ENCODE peak calls at places on chromosome 13, in eight cellular contexts. One of them, this sample, is unnamed.

GRCh38 chr13:44921478-44921877 is 67.8 kb downstream of the NUFIP1 start:
- DNase-seq in A673: no peak
- DNase-seq in PC-3: no peak
- DNase-seq in tibial artery: no peak
- DNase-seq in cardiac muscle cell: no peak
- DNase-seq in neural progenitor cell: peak; percentile 26
- DNase-seq in CD4-positive, alpha-beta memory T cell: no peak
- DNase-seq in aorta: no peak
- DNase-seq in this sample: no peak

GRCh38 chr13:29561918-29562317 is 33.6 kb downstream of the SLC7A1 start:
- DNase-seq in CD4-positive, alpha-beta memory T cell: no peak
- DNase-seq in neural progenitor cell: no peak
- DNase-seq in tibial artery: no peak
- DNase-seq in PC-3: no peak
- DNase-seq in A673: no peak
- DNase-seq in aorta: no peak
- DNase-seq in cardiac muscle cell: no peak
- DNase-seq in this sample: no peak

GRCh38 chr13:72652681-72653080 is 74.7 kb downstream of the MZT1 start:
- DNase-seq in neural progenitor cell: no peak
- DNase-seq in tibial artery: no peak
- DNase-seq in A673: no peak
- DNase-seq in CD4-positive, alpha-beta memory T cell: no peak
- DNase-seq in PC-3: peak; percentile 59
- DNase-seq in aorta: no peak
- DNase-seq in cardiac muscle cell: no peak
- DNase-seq in this sample: no peak

GRCh38 chr13:95644611-95645052 is at the start of gene DZIP1:
- DNase-seq in cardiac muscle cell: peak; percentile 90
- DNase-seq in neural progenitor cell: peak; percentile 94
- DNase-seq in aorta: peak; percentile 91
- DNase-seq in PC-3: peak; percentile 40
- DNase-seq in CD4-positive, alpha-beta memory T cell: no peak
- DNase-seq in tibial artery: peak; percentile 57
- DNase-seq in A673: peak; percentile 61
- DNase-seq in this sample: no peak

GRCh38 chr13:47215741-47216140 is 318.9 kb upstream of the HTR2A start:
- DNase-seq in A673: peak; percentile 38
- DNase-seq in cardiac muscle cell: no peak
- DNase-seq in neural progenitor cell: no peak
- DNase-seq in aorta: no peak
- DNase-seq in tibial artery: no peak
- DNase-seq in CD4-positive, alpha-beta memory T cell: no peak
- DNase-seq in PC-3: peak; percentile 86
- DNase-seq in this sample: no peak

GRCh38 chr13:29914591-29914990 is 64.2 kb upstream of the UBL3 start:
- DNase-seq in aorta: no peak
- DNase-seq in A673: no peak
- DNase-seq in cardiac muscle cell: no peak
- DNase-seq in tibial artery: no peak
- DNase-seq in CD4-positive, alpha-beta memory T cell: no peak
- DNase-seq in neural progenitor cell: no peak
- DNase-seq in PC-3: no peak
- DNase-seq in this sample: no peak

GRCh38 chr13:108070925-108071324 is 144.4 kb downstream of the LIG4 start:
- DNase-seq in cardiac muscle cell: no peak
- DNase-seq in aorta: no peak
- DNase-seq in A673: peak; percentile 67
- DNase-seq in PC-3: no peak
- DNase-seq in tibial artery: no peak
- DNase-seq in neural progenitor cell: peak; percentile 30
- DNase-seq in CD4-positive, alpha-beta memory T cell: no peak
- DNase-seq in this sample: no peak

GRCh38 chr13:105048685-105049084 is 1486.8 kb downstream of the EFNB2 start:
- DNase-seq in aorta: no peak
- DNase-seq in PC-3: no peak
- DNase-seq in tibial artery: no peak
- DNase-seq in A673: no peak
- DNase-seq in neural progenitor cell: no peak
- DNase-seq in CD4-positive, alpha-beta memory T cell: no peak
- DNase-seq in cardiac muscle cell: no peak
- DNase-seq in this sample: no peak

GRCh38 chr13:79679334-79679733 is 198.4 kb downstream of the NDFIP2 start:
- DNase-seq in tibial artery: peak; percentile 73
- DNase-seq in cardiac muscle cell: peak; percentile 92
- DNase-seq in A673: peak; percentile 80
- DNase-seq in CD4-positive, alpha-beta memory T cell: no peak
- DNase-seq in PC-3: peak; percentile 76
- DNase-seq in aorta: peak; percentile 82
- DNase-seq in neural progenitor cell: peak; percentile 87
- DNase-seq in this sample: no peak

GRCh38 chr13:71218960-71219359 is 648.0 kb downstream of the DACH1 start:
- DNase-seq in CD4-positive, alpha-beta memory T cell: no peak
- DNase-seq in aorta: no peak
- DNase-seq in A673: peak; percentile 3
- DNase-seq in tibial artery: no peak
- DNase-seq in neural progenitor cell: peak; percentile 68
- DNase-seq in cardiac muscle cell: peak; percentile 3
- DNase-seq in PC-3: peak; percentile 48
- DNase-seq in this sample: no peak

GRCh38 chr13:46961719-46962118 is 64.9 kb upstream of the HTR2A start:
- DNase-seq in aorta: no peak
- DNase-seq in PC-3: peak; percentile 79
- DNase-seq in tibial artery: peak; percentile 23
- DNase-seq in CD4-positive, alpha-beta memory T cell: no peak
- DNase-seq in neural progenitor cell: no peak
- DNase-seq in A673: peak; percentile 7
- DNase-seq in cardiac muscle cell: no peak
- DNase-seq in this sample: no peak

GRCh38 chr13:39910833-39911232 is 255.4 kb downstream of the COG6 start:
- DNase-seq in neural progenitor cell: no peak
- DNase-seq in CD4-positive, alpha-beta memory T cell: no peak
- DNase-seq in A673: no peak
- DNase-seq in aorta: no peak
- DNase-seq in cardiac muscle cell: no peak
- DNase-seq in PC-3: no peak
- DNase-seq in tibial artery: peak; percentile 36
- DNase-seq in this sample: no peak

GRCh38 chr13:29428310-29428991 is 167.0 kb downstream of the SLC7A1 start:
- DNase-seq in PC-3: no peak
- DNase-seq in neural progenitor cell: peak; percentile 71
- DNase-seq in tibial artery: no peak
- DNase-seq in aorta: peak; percentile 78
- DNase-seq in CD4-positive, alpha-beta memory T cell: no peak
- DNase-seq in A673: no peak
- DNase-seq in cardiac muscle cell: peak; percentile 87
- DNase-seq in this sample: no peak

GRCh38 chr13:48504606-48505369 is 28.1 kb downstream of the RCBTB2 start:
- DNase-seq in neural progenitor cell: no peak
- DNase-seq in tibial artery: no peak
- DNase-seq in cardiac muscle cell: no peak
- DNase-seq in PC-3: no peak
- DNase-seq in A673: no peak
- DNase-seq in CD4-positive, alpha-beta memory T cell: peak; percentile 18
- DNase-seq in aorta: no peak
- DNase-seq in this sample: peak; percentile 69

GRCh38 chr13:78595458-78595818 is 7.9 kb downstream of the POU4F1 start:
- DNase-seq in A673: no peak
- DNase-seq in aorta: no peak
- DNase-seq in tibial artery: no peak
- DNase-seq in neural progenitor cell: peak; percentile 74
- DNase-seq in PC-3: no peak
- DNase-seq in CD4-positive, alpha-beta memory T cell: no peak
- DNase-seq in cardiac muscle cell: no peak
- DNase-seq in this sample: no peak

GRCh38 chr13:46656786-46657185 is 103.8 kb downstream of the LRCH1 start:
- DNase-seq in cardiac muscle cell: no peak
- DNase-seq in PC-3: no peak
- DNase-seq in aorta: no peak
- DNase-seq in A673: no peak
- DNase-seq in neural progenitor cell: no peak
- DNase-seq in CD4-positive, alpha-beta memory T cell: no peak
- DNase-seq in tibial artery: no peak
- DNase-seq in this sample: no peak

GRCh38 chr13:101876951-101877350 is 424.5 kb downstream of the ITGBL1 start:
- DNase-seq in PC-3: no peak
- DNase-seq in cardiac muscle cell: no peak
- DNase-seq in A673: no peak
- DNase-seq in aorta: no peak
- DNase-seq in tibial artery: no peak
- DNase-seq in CD4-positive, alpha-beta memory T cell: no peak
- DNase-seq in neural progenitor cell: no peak
- DNase-seq in this sample: no peak

GRCh38 chr13:30376426-30377311 is 45.6 kb upstream of the UBE2L5 start:
- DNase-seq in aorta: no peak
- DNase-seq in PC-3: peak; percentile 29
- DNase-seq in neural progenitor cell: no peak
- DNase-seq in A673: no peak
- DNase-seq in cardiac muscle cell: peak; percentile 92
- DNase-seq in CD4-positive, alpha-beta memory T cell: peak; percentile 82
- DNase-seq in tibial artery: no peak
- DNase-seq in this sample: peak; percentile 79

GRCh38 chr13:27034678-27035111 is 136.9 kb downstream of the USP12 start:
- DNase-seq in PC-3: no peak
- DNase-seq in tibial artery: no peak
- DNase-seq in aorta: no peak
- DNase-seq in CD4-positive, alpha-beta memory T cell: no peak
- DNase-seq in cardiac muscle cell: peak; percentile 25
- DNase-seq in neural progenitor cell: peak; percentile 45
- DNase-seq in A673: no peak
- DNase-seq in this sample: no peak

GRCh38 chr13:30004204-30004603 is 153.8 kb upstream of the UBL3 start:
- DNase-seq in PC-3: no peak
- DNase-seq in aorta: no peak
- DNase-seq in A673: no peak
- DNase-seq in tibial artery: no peak
- DNase-seq in CD4-positive, alpha-beta memory T cell: no peak
- DNase-seq in neural progenitor cell: no peak
- DNase-seq in cardiac muscle cell: no peak
- DNase-seq in this sample: no peak

GRCh38 chr13:101499406-101499805 is 46.9 kb downstream of the ITGBL1 start:
- DNase-seq in cardiac muscle cell: no peak
- DNase-seq in A673: no peak
- DNase-seq in aorta: no peak
- DNase-seq in tibial artery: no peak
- DNase-seq in PC-3: peak; percentile 89
- DNase-seq in neural progenitor cell: no peak
- DNase-seq in CD4-positive, alpha-beta memory T cell: no peak
- DNase-seq in this sample: no peak

GRCh38 chr13:23391752-23392151 is 41.8 kb downstream of the SACS start:
- DNase-seq in neural progenitor cell: no peak
- DNase-seq in aorta: no peak
- DNase-seq in A673: no peak
- DNase-seq in CD4-positive, alpha-beta memory T cell: no peak
- DNase-seq in PC-3: peak; percentile 24
- DNase-seq in cardiac muscle cell: no peak
- DNase-seq in tibial artery: no peak
- DNase-seq in this sample: no peak

GRCh38 chr13:20715340-20715732 is 11.8 kb downstream of the IL17D start:
- DNase-seq in neural progenitor cell: no peak
- DNase-seq in CD4-positive, alpha-beta memory T cell: no peak
- DNase-seq in aorta: no peak
- DNase-seq in tibial artery: no peak
- DNase-seq in PC-3: no peak
- DNase-seq in cardiac muscle cell: no peak
- DNase-seq in A673: no peak
- DNase-seq in this sample: no peak
- H3K4me1 ChIP-seq in neural progenitor cell: peaks cover 44% of the 10 kb centered on the region
- H3K4me1 ChIP-seq in CD4-positive, alpha-beta memory T cell: peaks cover 6% of the 10 kb centered on the region
- H3K4me1 ChIP-seq in aorta: no peaks in the 10 kb centered on the region
- H3K4me1 ChIP-seq in tibial artery: peaks cover 21% of the 10 kb centered on the region
- H3K4me1 ChIP-seq in PC-3: peaks cover 3% of the 10 kb centered on the region
- H3K4me1 ChIP-seq in cardiac muscle cell: peaks cover 24% of the 10 kb centered on the region
- H3K4me1 ChIP-seq in A673: peaks cover 15% of the 10 kb centered on the region
- H3K4me1 ChIP-seq in this sample: peaks cover 7% of the 10 kb centered on the region

DNA sequence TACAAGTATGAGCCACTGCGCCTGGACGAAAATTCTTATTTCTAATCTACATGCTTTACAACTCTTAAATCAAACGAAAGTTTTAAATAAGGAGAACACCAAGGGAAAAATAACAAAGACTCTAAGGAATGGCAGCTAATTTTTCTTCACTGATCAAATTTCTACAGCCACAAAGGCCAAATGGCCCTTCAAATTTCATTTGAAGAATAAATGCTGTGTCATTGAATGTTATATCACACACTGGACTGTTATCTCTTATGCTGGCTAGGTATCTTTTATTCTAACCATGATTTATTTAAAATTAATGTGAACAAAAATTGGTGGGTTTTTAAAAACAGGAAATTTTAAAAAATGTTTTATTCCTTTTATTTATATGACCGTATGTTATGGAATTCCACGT is 14.1 kb downstream of the SMAD9 start:
- DNase-seq in cardiac muscle cell: no peak
- DNase-seq in A673: no peak
- DNase-seq in tibial artery: no peak
- DNase-seq in neural progenitor cell: no peak
- DNase-seq in aorta: no peak
- DNase-seq in PC-3: no peak
- DNase-seq in CD4-positive, alpha-beta memory T cell: no peak
- DNase-seq in this sample: no peak
- H3K36me3 ChIP-seq in cardiac muscle cell: no peaks in the 10 kb centered on the region
- H3K36me3 ChIP-seq in A673: no peaks in the 10 kb centered on the region
- H3K36me3 ChIP-seq in tibial artery: no peaks in the 10 kb centered on the region
- H3K36me3 ChIP-seq in neural progenitor cell: no peaks in the 10 kb centered on the region
- H3K36me3 ChIP-seq in aorta: no peaks in the 10 kb centered on the region
- H3K36me3 ChIP-seq in PC-3: no peaks in the 10 kb centered on the region
- H3K36me3 ChIP-seq in CD4-positive, alpha-beta memory T cell: no peaks in the 10 kb centered on the region
- H3K36me3 ChIP-seq in this sample: no peaks in the 10 kb centered on the region

GRCh38 chr13:98570929-98571372 is 6.0 kb downstream of the STK24 start:
- DNase-seq in neural progenitor cell: no peak
- DNase-seq in tibial artery: no peak
- DNase-seq in aorta: no peak
- DNase-seq in PC-3: peak; percentile 89
- DNase-seq in cardiac muscle cell: no peak
- DNase-seq in CD4-positive, alpha-beta memory T cell: peak; percentile 65
- DNase-seq in A673: no peak
- DNase-seq in this sample: no peak
- H3K4me1 ChIP-seq in neural progenitor cell: peaks cover 49% of the 10 kb centered on the region
- H3K4me1 ChIP-seq in tibial artery: peaks cover 38% of the 10 kb centered on the region
- H3K4me1 ChIP-seq in aorta: no peaks in the 10 kb centered on the region
- H3K4me1 ChIP-seq in PC-3: peaks cover 50% of the 10 kb centered on the region
- H3K4me1 ChIP-seq in cardiac muscle cell: peaks cover 43% of the 10 kb centered on the region
- H3K4me1 ChIP-seq in CD4-positive, alpha-beta memory T cell: peaks cover 96% of the 10 kb centered on the region
- H3K4me1 ChIP-seq in A673: peaks cover 50% of the 10 kb centered on the region
- H3K4me1 ChIP-seq in this sample: peaks cover 90% of the 10 kb centered on the region

DNA sequence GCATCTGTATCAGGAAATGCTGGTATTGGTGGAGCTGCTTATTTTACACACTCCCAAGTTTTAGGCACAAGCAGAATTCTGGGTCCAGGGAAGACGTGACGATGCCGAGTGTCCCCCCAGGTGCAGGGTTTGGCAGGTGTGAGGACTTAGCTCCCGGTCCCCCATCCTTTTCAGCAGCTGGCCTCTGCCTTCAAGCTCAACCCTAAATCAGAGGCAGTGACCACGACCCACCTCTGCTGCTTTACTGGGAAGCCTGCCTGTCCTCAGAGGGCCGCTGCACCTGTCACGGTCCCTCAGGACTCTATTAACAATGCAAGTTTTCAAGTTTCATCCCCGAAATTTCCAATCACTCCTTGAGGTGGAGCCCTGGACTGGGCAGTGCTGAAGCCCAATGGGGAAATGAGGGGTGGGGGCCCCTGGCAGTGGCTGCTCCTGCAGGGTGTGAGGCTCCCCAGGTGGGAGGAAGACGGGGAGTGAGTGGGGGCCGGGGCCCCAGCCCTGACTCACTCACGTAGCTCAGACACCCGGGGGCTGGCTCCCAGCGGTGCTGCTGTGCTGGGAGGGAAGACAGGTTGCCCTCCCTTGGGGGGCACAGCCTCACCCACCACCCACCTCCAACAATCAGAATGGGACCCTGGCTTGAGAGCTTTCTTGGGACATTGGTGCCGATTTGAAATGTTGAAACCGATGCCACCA is 92.6 kb upstream of the MCF2L start:
- DNase-seq in PC-3: no peak
- DNase-seq in cardiac muscle cell: no peak
- DNase-seq in aorta: peak; percentile 70
- DNase-seq in tibial artery: no peak
- DNase-seq in neural progenitor cell: no peak
- DNase-seq in A673: no peak
- DNase-seq in CD4-positive, alpha-beta memory T cell: no peak
- DNase-seq in this sample: no peak
- H3K36me3 ChIP-seq in PC-3: no peaks in the 10 kb centered on the region
- H3K36me3 ChIP-seq in cardiac muscle cell: peaks cover 32% of the 10 kb centered on the region
- H3K36me3 ChIP-seq in aorta: no peaks in the 10 kb centered on the region
- H3K36me3 ChIP-seq in tibial artery: peaks cover 32% of the 10 kb centered on the region
- H3K36me3 ChIP-seq in neural progenitor cell: no peaks in the 10 kb centered on the region
- H3K36me3 ChIP-seq in A673: no peaks in the 10 kb centered on the region
- H3K36me3 ChIP-seq in CD4-positive, alpha-beta memory T cell: peaks cover 24% of the 10 kb centered on the region
- H3K36me3 ChIP-seq in this sample: peaks cover 5% of the 10 kb centered on the region

This sample was measured in CD8-positive, alpha-beta memory T cell.